ENCODE peak calls at places on chromosomes 7 and 10, in five cellular contexts. V, E, S, M and G are unnamed samples.

GRCh38 chr7:104956753-104957450 is 57.1 kb upstream of the KMT2E start:
- DNase-seq in V (no peak), E (no peak), S (no peak), M (no peak), G (no peak)

GRCh38 chr10:116848032-116848911 is 1.0 kb upstream of the ENO4 start:
- DNase-seq in V (no peak), E (no peak), S (peak), M (no peak), G (no peak)

GRCh38 chr10:69389827-69390490 is 26.8 kb downstream of the TACR2 start:
- DNase-seq in V (no peak), E (no peak), S (no peak), M (no peak), G (no peak)

GRCh38 chr10:96794786-96795733 is 37.0 kb upstream of the LCOR start:
- DNase-seq in V (no peak), E (no peak), S (no peak), M (no peak), G (no peak)

GRCh38 chr10:34288634-34289033 is 526.5 kb downstream of the PARD3 start:
- DNase-seq in V (no peak), E (no peak), S (no peak), M (no peak), G (no peak)

GRCh38 chr7:43725251-43725650 is 4.1 kb downstream of the COA1 start:
- DNase-seq in V (no peak), E (no peak), S (no peak), M (no peak), G (no peak)

GRCh38 chr10:112526130-112526529 is 79.1 kb downstream of the VTI1A start:
- DNase-seq in V (no peak), E (no peak), S (no peak), M (no peak), G (no peak)

GRCh38 chr10:88477343-88478085 is 105.6 kb downstream of the RNLS start:
- DNase-seq in V (no peak), E (no peak), S (no peak), M (no peak), G (no peak)

GRCh38 chr7:32161708-32162107 is 91.5 kb upstream of the PDE1C start:
- DNase-seq in V (no peak), E (no peak), S (no peak), M (no peak), G (no peak)

GRCh38 chr10:61964949-61965693 is 63.6 kb downstream of the ARID5B start:
- DNase-seq in V (no peak), E (no peak), S (no peak), M (no peak), G (no peak)

GRCh38 chr10:100364735-100365391 is 17.8 kb downstream of the SCD start:
- DNase-seq in V (no peak), E (no peak), S (peak), M (peak), G (no peak)

GRCh38 chr7:75715864-75716263 is 22.9 kb downstream of the HIP1 start:
- DNase-seq in V (no peak), E (no peak), S (no peak), M (no peak), G (no peak)

GRCh38 chr10:102109166-102110116 is 10.7 kb downstream of the LDB1 start:
- DNase-seq in V (no peak), E (no peak), S (no peak), M (no peak), G (no peak)

GRCh38 chr7:39744620-39745019 is 121.2 kb downstream of the RALA start:
- DNase-seq in V (no peak), E (no peak), S (no peak), M (no peak), G (no peak)

GRCh38 chr7:114922652-114923402 is 933 bp downstream of the MDFIC start:
- DNase-seq in V (no peak), E (no peak), S (peak), M (peak), G (peak)

GRCh38 chr10:102140218-102140617 is 7.4 kb downstream of the PPRC1 start:
- DNase-seq in V (no peak), E (no peak), S (no peak), M (no peak), G (no peak)

GRCh38 chr10:50635286-50635685 is 11.5 kb upstream of the SGMS1 start:
- DNase-seq in V (no peak), E (no peak), S (no peak), M (no peak), G (no peak)

GRCh38 chr10:35378547-35379210 is 42.4 kb downstream of the CCNY start:
- DNase-seq in V (no peak), E (no peak), S (no peak), M (no peak), G (no peak)

GRCh38 chr7:23864984-23865383 is 155.0 kb downstream of the STK31 start:
- DNase-seq in V (no peak), E (no peak), S (no peak), M (no peak), G (no peak)

GRCh38 chr10:23203369-23204325 is 11.5 kb downstream of the PTF1A start:
- DNase-seq in V (no peak), E (no peak), S (no peak), M (no peak), G (no peak)

GRCh38 chr7:111883241-111883640 is 320.9 kb upstream of the IMMP2L start:
- DNase-seq in V (no peak), E (no peak), S (no peak), M (no peak), G (no peak)

GRCh38 chr7:76357379-76358052 is 1.3 kb downstream of the YWHAG start:
- DNase-seq in V (no peak), E (no peak), S (no peak), M (no peak), G (no peak)

GRCh38 chr10:125060851-125061556 is 99.4 kb downstream of the CTBP2 start:
- DNase-seq in V (peak), E (peak), S (peak), M (peak), G (no peak)
- H3K27ac ChIP-seq in V (no peak), E (peak), S (peak), M (peak), G (no peak)

GRCh38 chr7:79091661-79092060 is 361.8 kb downstream of the MAGI2 start:
- DNase-seq in V (no peak), E (no peak), S (no peak), M (no peak), G (no peak)
- H3K27ac ChIP-seq in V (no peak), E (no peak), S (no peak), M (no peak), G (no peak)

GRCh38 chr7:155357573-155358041 is 59.9 kb downstream of the INSIG1 start:
- DNase-seq in V (no peak), E (no peak), S (no peak), M (no peak), G (no peak)
- H3K27ac ChIP-seq in V (no peak), E (no peak), S (no peak), M (no peak), G (no peak)

GRCh38 chr10:104324931-104325330 is 13.3 kb downstream of the ITPRIP start:
- DNase-seq in V (no peak), E (no peak), S (no peak), M (no peak), G (no peak)
- H3K27ac ChIP-seq in V (no peak), E (no peak), S (peak), M (no peak), G (no peak)

GRCh38 chr7:88037050-88037449 is 103.0 kb downstream of the ADAM22 start:
- DNase-seq in V (no peak), E (no peak), S (no peak), M (no peak), G (no peak)

GRCh38 chr7:88034083-88034695 is 100.1 kb downstream of the ADAM22 start:
- DNase-seq in V (no peak), E (no peak), S (no peak), M (no peak), G (no peak)
- H3K27ac ChIP-seq in V (no peak), E (peak), S (no peak), M (no peak), G (no peak)

GRCh38 chr10:6014241-6014761 is 37.0 kb upstream of the IL15RA start:
- DNase-seq in V (no peak), E (no peak), S (peak), M (peak), G (peak)

GRCh38 chr10:6012506-6012905 is 35.2 kb upstream of the IL15RA start:
- DNase-seq in V (no peak), E (no peak), S (no peak), M (no peak), G (no peak)

GRCh38 chr10:6011558-6011957 is 34.2 kb upstream of the IL15RA start:
- DNase-seq in V (no peak), E (no peak), S (no peak), M (no peak), G (no peak)

GRCh38 chr10:6010569-6010968 is 33.2 kb upstream of the IL15RA start:
- DNase-seq in V (no peak), E (no peak), S (no peak), M (no peak), G (no peak)

GRCh38 chr10:6013413-6014192 is 36.3 kb upstream of the IL15RA start:
- DNase-seq in V (no peak), E (no peak), S (no peak), M (no peak), G (no peak)
- H3K27ac ChIP-seq in V (no peak), E (no peak), S (no peak), M (no peak), G (peak)

GRCh38 chr10:132493246-132493755 is 44.3 kb upstream of the INPP5A start:
- DNase-seq in V (no peak), E (peak), S (no peak), M (no peak), G (no peak)
- H3K27ac ChIP-seq in V (no peak), E (peak), S (no peak), M (peak), G (no peak)